ENCODE peak calls at places on chromosomes 2 and 18, in five cellular contexts. E, D, Q, F and G are unnamed samples.

GRCh38 chr2:61057562-61057961 is 8.1 kb upstream of the SANBR start:
- ATAC-seq in E (no peak), D (no peak), Q (peak), F (no peak), G (no peak)

GRCh38 chr18:77495079-77495478 is 245.4 kb downstream of the GALR1 start:
- ATAC-seq in E (no peak), D (no peak), Q (no peak), F (no peak), G (no peak)

GRCh38 chr2:15058628-15059157 is 426.2 kb downstream of the LRATD1 start:
- ATAC-seq in E (no peak), D (no peak), Q (no peak), F (no peak), G (no peak)

GRCh38 chr2:176496756-176497155 is 227.5 kb downstream of the MTX2 start:
- ATAC-seq in E (no peak), D (no peak), Q (no peak), F (no peak), G (no peak)

GRCh38 chr18:33841221-33841967 is 263.4 kb downstream of the ASXL3 start:
- ATAC-seq in E (no peak), D (no peak), Q (no peak), F (peak), G (no peak)

GRCh38 chr2:64918220-64918886 is 70.8 kb upstream of the SLC1A4 start:
- ATAC-seq in E (no peak), D (no peak), Q (peak), F (no peak), G (no peak)

GRCh38 chr2:70985283-70985688 is 6.9 kb downstream of the ANKRD53 start:
- ATAC-seq in E (no peak), D (no peak), Q (no peak), F (no peak), G (no peak)

GRCh38 chr2:174752403-174753037 is 11.8 kb downstream of the CHRNA1 start:
- ATAC-seq in E (no peak), D (no peak), Q (no peak), F (peak), G (no peak)

GRCh38 chr2:31986906-31987305 is 23.9 kb downstream of the MEMO1 start:
- ATAC-seq in E (no peak), D (peak), Q (peak), F (no peak), G (no peak)

GRCh38 chr18:73715228-73715670 is 432.4 kb downstream of the FBXO15 start:
- ATAC-seq in E (no peak), D (no peak), Q (no peak), F (no peak), G (peak)

GRCh38 chr18:24027156-24027555 is 12.6 kb downstream of the TTC39C start:
- ATAC-seq in E (peak), D (no peak), Q (no peak), F (no peak), G (peak)

GRCh38 chr18:59459352-59460059 is 100.4 kb upstream of the LMAN1 start:
- ATAC-seq in E (peak), D (no peak), Q (peak), F (peak), G (peak)

GRCh38 chr2:127454595-127455565 is 36.7 kb downstream of the PROC start:
- ATAC-seq in E (peak), D (no peak), Q (peak), F (no peak), G (no peak)

GRCh38 chr2:1766851-1767771 is 22.8 kb upstream of the PXDN start:
- ATAC-seq in E (peak), D (no peak), Q (peak), F (no peak), G (peak)

GRCh38 chr2:105142239-105142638 is 99.3 kb upstream of the GPR45 start:
- ATAC-seq in E (no peak), D (no peak), Q (peak), F (no peak), G (no peak)

GRCh38 chr2:121791253-121791652 is 35.8 kb downstream of the TSN start:
- ATAC-seq in E (no peak), D (no peak), Q (no peak), F (no peak), G (no peak)

GRCh38 chr2:128710770-128711169 is 392.1 kb upstream of the HS6ST1 start:
- ATAC-seq in E (peak), D (no peak), Q (no peak), F (no peak), G (no peak)

GRCh38 chr2:65390134-65390533 is 42.3 kb downstream of the SPRED2 start:
- ATAC-seq in E (no peak), D (no peak), Q (no peak), F (peak), G (no peak)

DNA sequence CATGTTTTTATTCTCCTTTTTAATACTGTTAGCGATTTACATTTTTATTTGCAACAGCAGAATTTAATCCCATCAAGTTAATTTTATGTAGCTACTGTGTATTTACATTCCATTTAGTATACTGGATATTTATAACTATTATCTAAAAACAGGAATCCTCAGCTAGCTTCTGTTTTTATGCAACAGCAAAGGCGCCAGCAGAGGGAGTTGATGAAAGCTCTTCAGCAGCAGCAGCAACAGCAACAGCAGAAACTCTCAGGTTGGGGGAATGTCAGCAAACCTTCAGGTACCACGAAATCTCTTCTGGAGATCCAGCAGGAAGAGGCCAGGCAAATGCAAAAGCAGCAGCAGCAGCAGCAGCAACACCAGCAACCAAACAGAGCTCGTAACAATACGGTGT is 26.2 kb upstream of the SNORC start:
- ATAC-seq in E (no peak), D (no peak), Q (no peak), F (no peak), G (no peak)
- TF ChIP-seq CTCF in E (no peak), D (no peak), Q (peak), F (no peak), G (no peak)

GRCh38 chr2:117980381-117980780 is 33.5 kb downstream of the CCDC93 start:
- ATAC-seq in E (peak), D (no peak), Q (no peak), F (no peak), G (no peak)

GRCh38 chr2:117979911-117980341 is 33.9 kb downstream of the CCDC93 start:
- ATAC-seq in E (peak), D (no peak), Q (no peak), F (no peak), G (no peak)

GRCh38 chr2:117981810-117982209 is 32.1 kb downstream of the CCDC93 start:
- ATAC-seq in E (no peak), D (no peak), Q (no peak), F (no peak), G (no peak)

GRCh38 chr2:117982376-117983033 is 31.4 kb downstream of the CCDC93 start:
- ATAC-seq in E (no peak), D (peak), Q (peak), F (no peak), G (no peak)

GRCh38 chr2:117980783-117981676 is 32.8 kb downstream of the CCDC93 start:
- ATAC-seq in E (peak), D (no peak), Q (no peak), F (no peak), G (peak)
- TF ChIP-seq EP300 in E (no peak), D (no peak), Q (no peak), F (no peak), G (no peak)

DNA sequence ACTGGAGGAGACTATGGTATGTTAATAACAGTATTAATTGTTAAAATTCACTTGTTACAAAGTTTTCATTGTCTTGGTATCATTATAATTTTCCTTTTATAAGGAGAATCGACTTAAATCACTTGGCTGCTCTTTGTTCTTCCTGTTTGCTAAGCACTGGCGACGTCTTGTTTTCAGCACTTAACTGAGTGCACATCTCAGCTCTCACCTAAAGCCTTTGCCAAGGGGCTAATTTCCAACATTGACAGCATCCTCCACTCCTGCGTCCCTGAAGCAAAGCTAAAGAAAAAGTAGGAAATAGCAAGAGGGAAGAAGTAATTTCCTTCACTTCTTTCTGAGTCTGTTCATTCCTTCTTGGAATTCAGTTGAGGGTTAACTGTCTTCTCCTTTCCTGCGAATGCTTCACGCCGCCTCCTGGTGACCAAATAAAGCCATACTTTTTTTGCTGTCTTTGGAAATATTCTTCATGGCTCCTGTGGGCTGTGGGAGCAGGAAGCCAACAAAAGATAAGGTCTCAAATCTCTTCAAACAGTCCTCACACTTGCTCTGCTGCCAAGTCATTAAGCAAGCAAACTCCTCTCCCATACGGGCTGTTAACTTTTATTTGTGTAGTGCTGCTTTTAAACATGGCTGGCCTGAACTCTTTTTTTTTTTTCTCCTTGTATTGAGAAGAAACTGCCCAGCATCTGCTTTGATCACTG is 100.8 kb downstream of the DPP10 start:
- ATAC-seq in E (peak), D (peak), Q (peak), F (no peak), G (peak)
- TF ChIP-seq POLR2AphosphoS5 in E (no peak), D (no peak), Q (no peak), F (no peak), G (no peak)

DNA sequence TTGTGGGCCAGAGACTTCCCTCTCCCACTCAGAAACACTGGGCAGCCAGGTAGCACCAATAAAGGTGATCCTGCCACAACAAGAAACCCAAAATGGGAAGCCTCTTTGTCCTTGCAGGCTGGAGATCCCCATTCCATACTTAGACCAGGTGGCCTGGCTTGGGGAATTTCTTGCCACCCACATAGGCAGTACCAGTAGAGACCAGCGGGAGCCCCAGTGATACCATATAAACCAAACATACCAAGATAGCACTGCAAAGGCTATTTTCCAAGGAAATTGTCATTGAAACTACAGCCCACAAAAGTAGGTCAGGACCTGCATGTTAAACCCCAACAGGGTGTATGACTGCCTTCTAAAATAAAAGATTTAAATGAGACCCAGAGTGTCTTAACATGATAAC is 171.6 kb downstream of the DIS3L2 start:
- ATAC-seq in E (no peak), D (no peak), Q (peak), F (peak), G (no peak)
- TF ChIP-seq CTCF in E (no peak), D (no peak), Q (no peak), F (peak), G (no peak)

GRCh38 chr18:27688581-27688980 is 488.3 kb downstream of the CDH2 start:
- ATAC-seq in E (no peak), D (no peak), Q (no peak), F (no peak), G (no peak)

GRCh38 chr18:27685807-27686412 is 491.0 kb downstream of the CDH2 start:
- ATAC-seq in E (no peak), D (no peak), Q (no peak), F (peak), G (no peak)

GRCh38 chr18:27685071-27685470 is 491.9 kb downstream of the CDH2 start:
- ATAC-seq in E (no peak), D (no peak), Q (no peak), F (no peak), G (no peak)

GRCh38 chr18:27687351-27687979 is 489.5 kb downstream of the CDH2 start:
- ATAC-seq in E (no peak), D (no peak), Q (no peak), F (no peak), G (no peak)
- TF ChIP-seq EP300 in E (no peak), D (no peak), Q (no peak), F (no peak), G (no peak)

DNA sequence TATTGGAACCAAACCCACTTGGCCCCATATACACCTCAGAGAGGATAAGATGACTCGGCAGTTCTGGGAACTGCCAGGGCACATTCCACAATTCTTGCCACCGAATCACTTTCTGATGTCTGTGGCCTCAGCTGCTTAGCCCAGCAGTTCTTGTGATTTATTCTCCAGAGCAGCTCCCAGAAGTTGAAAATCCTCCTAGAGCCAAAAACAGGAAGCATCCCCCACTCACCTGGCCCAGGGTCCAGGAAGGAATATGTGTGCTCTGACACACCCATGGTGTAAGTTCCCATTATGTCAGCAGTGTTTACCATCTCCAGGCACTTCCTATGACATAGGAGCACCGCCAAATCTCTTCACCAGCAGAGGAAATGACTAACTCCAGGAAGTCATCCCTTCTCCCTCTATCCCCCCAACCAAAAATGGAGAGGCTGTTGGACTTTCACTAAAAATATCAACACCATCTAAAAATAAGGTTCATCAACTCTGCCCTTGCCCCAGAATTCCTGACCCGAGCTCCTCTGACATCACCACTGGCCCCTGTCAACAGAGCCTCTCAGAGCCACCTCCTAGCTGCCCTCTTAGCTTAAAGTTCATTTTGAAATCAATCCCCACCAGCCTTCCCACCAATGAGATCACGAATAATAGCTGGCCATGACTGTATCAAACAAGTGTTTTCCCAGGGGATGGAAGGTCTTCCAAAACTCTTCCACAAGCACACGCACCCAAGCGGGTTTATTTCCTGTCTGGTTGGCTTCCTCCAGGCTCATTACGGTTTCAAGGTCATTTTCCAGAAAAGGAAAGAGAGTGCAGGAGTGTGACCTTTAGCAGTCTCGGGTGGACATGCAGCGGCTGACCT is 223.1 kb upstream of the PARD3B start:
- ATAC-seq in E (no peak), D (no peak), Q (no peak), F (no peak), G (peak)
- TF ChIP-seq POLR2AphosphoS5 in E (no peak), D (no peak), Q (no peak), F (no peak), G (peak)

GRCh38 chr2:18062892-18063291 is 184.4 kb downstream of the KCNS3 start:
- ATAC-seq in E (peak), D (no peak), Q (no peak), F (no peak), G (no peak)

GRCh38 chr2:18065264-18065663 is 186.8 kb downstream of the KCNS3 start:
- ATAC-seq in E (no peak), D (no peak), Q (no peak), F (no peak), G (no peak)

GRCh38 chr2:18063826-18064485 is 185.5 kb downstream of the KCNS3 start:
- ATAC-seq in E (no peak), D (no peak), Q (no peak), F (no peak), G (no peak)

GRCh38 chr2:18067980-18068379 is 189.5 kb downstream of the KCNS3 start:
- ATAC-seq in E (peak), D (no peak), Q (no peak), F (no peak), G (no peak)

DNA sequence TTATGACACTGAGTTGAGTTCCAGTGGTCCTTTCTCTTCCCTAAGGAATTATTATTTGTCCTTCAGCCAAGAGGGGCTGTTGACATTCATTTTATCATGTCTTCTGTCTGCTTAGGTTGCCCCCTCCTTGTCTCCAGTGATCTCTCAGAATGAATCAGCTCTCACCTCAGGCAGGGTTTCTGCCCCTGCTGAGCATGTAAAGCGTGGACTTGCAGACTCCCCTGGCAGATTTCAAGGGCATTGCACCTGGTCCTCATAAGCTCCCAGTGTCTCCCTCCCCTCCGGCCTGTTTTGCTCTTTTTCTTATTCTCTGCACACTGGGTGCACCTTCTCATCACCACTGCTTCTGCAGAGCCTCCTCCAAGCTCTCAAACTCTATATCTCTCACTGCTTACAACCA is 188.4 kb downstream of the KCNS3 start:
- ATAC-seq in E (no peak), D (no peak), Q (no peak), F (no peak), G (no peak)
- TF ChIP-seq CTCF in E (no peak), D (no peak), Q (no peak), F (no peak), G (no peak)

GRCh38 chr2:102484310-102485061 is 11.5 kb downstream of the SLC9A4 start:
- ATAC-seq in E (no peak), D (peak), Q (no peak), F (no peak), G (no peak)

GRCh38 chr2:102481931-102482330 is 8.9 kb downstream of the SLC9A4 start:
- ATAC-seq in E (no peak), D (no peak), Q (no peak), F (no peak), G (no peak)

GRCh38 chr2:102480796-102481195 is 7.8 kb downstream of the SLC9A4 start:
- ATAC-seq in E (no peak), D (no peak), Q (no peak), F (no peak), G (no peak)

GRCh38 chr2:102485151-102485769 is 12.2 kb downstream of the SLC9A4 start:
- ATAC-seq in E (no peak), D (no peak), Q (no peak), F (no peak), G (no peak)

GRCh38 chr2:102483086-102483485 is 10.1 kb downstream of the SLC9A4 start:
- ATAC-seq in E (no peak), D (peak), Q (no peak), F (no peak), G (no peak)
- TF ChIP-seq EP300 in E (no peak), D (no peak), Q (no peak), F (no peak), G (no peak)

DNA sequence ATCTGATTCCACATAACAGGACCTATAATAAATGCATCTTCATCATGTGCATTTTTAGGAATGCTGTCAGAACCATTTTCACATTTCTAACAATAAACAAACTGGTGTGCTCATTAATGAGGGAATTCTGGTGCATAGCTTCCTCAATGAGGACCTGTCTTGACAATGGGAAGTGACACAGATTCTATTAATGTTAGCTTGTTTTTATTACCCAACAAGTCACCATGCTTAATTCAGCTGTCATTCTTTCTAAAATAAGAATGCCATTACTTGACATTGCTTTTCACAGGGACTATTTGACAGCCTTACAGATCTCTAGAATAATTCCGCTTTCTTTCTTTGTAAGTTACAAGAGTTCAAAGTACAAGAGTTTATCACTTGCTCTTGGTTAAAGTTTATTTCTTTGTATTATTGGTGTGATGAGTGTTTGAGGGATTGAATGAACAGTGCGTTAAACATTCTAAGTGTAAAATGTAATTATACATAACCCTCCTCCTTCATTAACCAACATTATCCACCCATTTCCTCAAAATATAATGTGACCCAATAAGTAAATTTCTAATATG is 127.0 kb upstream of the COL5A2 start:
- ATAC-seq in E (no peak), D (no peak), Q (no peak), F (no peak), G (no peak)
- TF ChIP-seq POLR2AphosphoS5 in E (no peak), D (no peak), Q (no peak), F (no peak), G (no peak)

DNA sequence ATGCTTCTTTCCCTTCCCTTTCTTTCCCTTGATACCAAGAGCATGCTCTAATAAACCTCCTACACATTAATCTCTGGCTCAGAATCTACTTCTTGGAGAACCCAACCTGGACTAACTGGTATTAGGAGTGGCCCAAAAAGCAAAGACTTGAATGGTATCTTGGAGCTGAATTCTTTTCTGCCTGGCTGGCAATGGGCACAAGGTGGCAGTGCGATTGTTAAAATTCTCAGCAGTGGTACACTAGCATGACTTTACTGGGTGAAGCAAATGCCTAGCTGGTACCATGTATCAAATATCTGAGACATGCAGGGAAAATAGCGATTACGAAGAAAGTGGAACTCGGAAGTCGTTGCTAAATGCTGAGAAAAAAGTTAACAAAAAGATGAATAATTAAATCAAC is 376.1 kb downstream of the XIRP2 start:
- ATAC-seq in E (no peak), D (no peak), Q (peak), F (peak), G (no peak)
- TF ChIP-seq CTCF in E (no peak), D (no peak), Q (peak), F (no peak), G (no peak)